ENCODE peak calls at places on chromosomes 3 and 15, in four cellular contexts. U is tibial artery, A is kidney, M is K562. Y is an unnamed sample.

GRCh38 chr15:49421991-49422390 is 1.1 kb upstream of the FGF7 start:
- DNase-seq in U (peak; percentile 69), M (peak; percentile 24), A (peak; percentile 29), Y (peak; percentile 68)

GRCh38 chr3:13890377-13891016 is 10.6 kb upstream of the WNT7A start:
- DNase-seq in M (peak; percentile 70), U (no peak), A (peak; percentile 82), Y (peak; percentile 47)

GRCh38 chr3:50657407-50657806 is 17.3 kb upstream of the DOCK3 start:
- DNase-seq in M (no peak), A (no peak), U (peak; percentile 20), Y (no peak)

GRCh38 chr3:18752273-18752934 is 327.3 kb upstream of the SATB1 start:
- DNase-seq in U (no peak), M (no peak), A (no peak), Y (no peak)

GRCh38 chr3:71328917-71329316 is 254.6 kb downstream of the FOXP1 start:
- DNase-seq in U (no peak), M (no peak), A (no peak), Y (no peak)

GRCh38 chr3:46372492-46373359 is 2.0 kb downstream of the CCR5 start:
- DNase-seq in M (no peak), A (no peak), U (no peak), Y (no peak)

GRCh38 chr3:46846624-46847542 is 16.4 kb downstream of the MYL3 start:
- DNase-seq in A (peak; percentile 71), U (peak; percentile 64), M (no peak), Y (no peak)

GRCh38 chr3:32975891-32976290 is 24.4 kb downstream of the CCR4 start:
- DNase-seq in M (no peak), U (no peak), A (no peak), Y (no peak)

GRCh38 chr3:117246771-117247555 is 537.4 kb downstream of the TUSC7 start:
- DNase-seq in A (no peak), U (no peak), M (no peak), Y (no peak)

GRCh38 chr3:46296826-46297225 is 54.6 kb downstream of the CCR3 start:
- DNase-seq in M (no peak), A (no peak), U (no peak), Y (no peak)

GRCh38 chr3:188830955-188831354 is 340.8 kb upstream of the TPRG1 start:
- DNase-seq in U (no peak), M (no peak), A (no peak), Y (no peak)

GRCh38 chr15:101054116-101054515 is 135.0 kb downstream of the LRRK1 start:
- DNase-seq in U (no peak), M (no peak), A (no peak), Y (no peak)

GRCh38 chr15:45180201-45180600 is 7.6 kb downstream of the SHF start:
- DNase-seq in U (no peak), A (no peak), M (no peak), Y (no peak)

GRCh38 chr3:138833908-138834358 is 795 bp downstream of the PIK3CB start:
- DNase-seq in U (no peak), M (no peak), A (no peak), Y (no peak)

GRCh38 chr3:153166206-153166605 is 4.2 kb downstream of the RAP2B start:
- DNase-seq in U (no peak), M (peak; percentile 36), A (no peak), Y (no peak)

GRCh38 chr3:23036728-23037127 is 166.4 kb upstream of the UBE2E2 start:
- DNase-seq in M (no peak), A (no peak), U (no peak), Y (no peak)

GRCh38 chr3:166283856-166284255 is 446.6 kb upstream of the BCHE start:
- DNase-seq in A (no peak), M (no peak), U (no peak), Y (no peak)

DNA sequence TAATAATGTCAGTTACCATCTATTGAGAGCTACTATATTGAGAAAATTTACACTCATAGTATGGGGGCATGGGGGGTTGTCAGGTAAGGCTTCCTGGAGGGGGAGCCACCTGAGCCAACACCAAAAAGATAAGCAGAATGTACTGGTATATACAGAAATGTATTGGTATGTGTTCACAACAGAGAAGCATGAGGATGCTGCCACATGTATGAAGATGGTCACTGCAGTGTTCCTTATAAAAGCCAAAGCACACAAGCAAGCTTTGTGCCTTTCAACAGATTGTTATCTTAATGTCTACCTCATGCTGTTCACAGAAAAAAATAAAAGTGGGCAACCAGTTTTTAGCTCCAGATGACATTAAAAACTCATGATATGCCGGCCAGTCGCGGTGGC is 149.0 kb downstream of the MAGI1 start:
- DNase-seq in A (no peak), U (no peak), M (no peak), Y (no peak)
- H3K27ac ChIP-seq in A (no peak overlapping the region), U (peak overlapping the region; percentile 68), M (no peak overlapping the region), Y (no peak overlapping the region)

DNA sequence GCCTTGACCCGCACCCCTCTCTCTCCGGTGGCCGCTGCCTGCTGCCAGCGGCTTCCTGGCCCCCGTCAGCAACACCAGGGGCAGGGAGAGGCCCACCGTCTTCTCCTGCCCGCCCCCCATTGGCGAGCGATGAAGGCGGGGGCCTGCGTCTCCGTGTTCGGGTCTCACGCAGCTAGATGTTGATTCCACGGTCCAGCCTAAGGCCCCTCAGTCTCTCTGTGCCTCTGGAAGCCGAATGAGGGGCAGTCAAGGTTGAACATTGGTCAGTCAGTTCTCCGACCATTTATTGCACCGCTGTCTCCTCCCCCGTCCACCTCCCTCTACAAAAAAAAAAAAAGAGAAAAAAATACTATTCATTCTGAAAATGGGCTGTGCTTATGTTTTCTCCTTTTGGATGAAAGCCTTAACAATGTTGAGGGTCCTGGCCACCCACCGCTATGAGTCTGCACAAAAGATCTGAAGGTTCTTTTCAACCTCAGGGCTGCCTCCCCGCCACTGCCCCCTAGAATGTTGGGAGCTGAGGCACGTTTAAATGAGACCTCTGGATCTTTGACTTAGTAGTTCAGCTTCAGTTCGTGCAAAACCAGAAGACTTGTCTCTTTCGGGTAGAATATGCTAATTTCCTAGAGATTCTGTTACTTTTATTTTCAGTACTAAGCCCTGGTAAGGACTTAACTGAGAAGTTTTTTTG is 724 bp downstream of the IREB2 start:
- DNase-seq in M (no peak), A (no peak), U (no peak), Y (no peak)
- H3K27ac ChIP-seq in M (peak overlapping the region; percentile 96), A (peak overlapping the region; percentile 92), U (peak overlapping the region; percentile 95), Y (peak overlapping the region; percentile 95)

GRCh38 chr15:67157779-67158366 is 92.5 kb downstream of the SMAD3 start:
- DNase-seq in U (peak; percentile 25), M (no peak), A (no peak), Y (no peak)
- H3K27ac ChIP-seq in U (no peak overlapping the region), M (no peak overlapping the region), A (no peak overlapping the region), Y (peak overlapping the region; percentile 33)

DNA sequence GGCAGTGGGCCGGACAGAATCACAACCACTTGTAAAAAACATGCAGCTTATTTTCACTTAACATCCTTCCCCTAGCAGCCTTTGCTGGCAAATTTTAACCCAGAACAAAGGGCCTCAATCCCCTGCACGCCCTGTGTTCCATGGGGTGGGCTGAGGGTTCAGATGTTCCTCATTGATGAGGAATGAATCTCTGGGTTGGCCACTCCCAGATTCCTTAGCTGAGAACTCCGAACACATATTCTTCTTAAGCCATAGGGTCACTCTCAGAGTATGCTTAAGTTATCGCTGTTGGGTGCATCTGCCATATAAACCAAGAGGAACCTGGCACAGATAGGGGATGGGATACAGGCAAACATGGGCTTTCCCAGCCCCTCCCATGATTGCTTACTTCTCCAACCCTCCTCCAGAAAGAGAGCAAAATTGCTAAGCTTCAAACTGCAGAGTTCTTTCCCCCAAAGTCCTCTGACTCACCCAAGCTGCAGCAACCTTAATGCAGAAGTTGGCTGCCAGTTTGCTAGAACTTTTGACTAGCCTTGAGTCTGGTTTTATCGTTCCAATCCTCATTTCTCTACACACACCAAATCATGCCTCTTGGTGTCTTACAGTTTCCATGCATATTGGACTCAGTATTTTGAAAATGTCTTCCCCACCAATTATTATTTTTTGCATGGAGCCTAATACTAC is 146.8 kb downstream of the CD47 start:
- DNase-seq in A (no peak), M (no peak), U (no peak), Y (no peak)
- H3K27ac ChIP-seq in A (no peak overlapping the region), M (no peak overlapping the region), U (no peak overlapping the region), Y (no peak overlapping the region)

GRCh38 chr3:16171825-16172224 is 2.7 kb upstream of the GALNT15 start:
- DNase-seq in M (no peak), U (no peak), A (no peak), Y (no peak)

GRCh38 chr3:16176391-16177030 is 2.0 kb downstream of the GALNT15 start:
- DNase-seq in A (no peak), U (no peak), M (no peak), Y (no peak)

GRCh38 chr3:16173696-16174355 is 654 bp upstream of the GALNT15 start:
- DNase-seq in A (no peak), M (no peak), U (no peak), Y (no peak)

GRCh38 chr3:16174976-16175901 is 759 bp downstream of the GALNT15 start:
- DNase-seq in A (no peak), M (no peak), U (no peak), Y (no peak)

DNA sequence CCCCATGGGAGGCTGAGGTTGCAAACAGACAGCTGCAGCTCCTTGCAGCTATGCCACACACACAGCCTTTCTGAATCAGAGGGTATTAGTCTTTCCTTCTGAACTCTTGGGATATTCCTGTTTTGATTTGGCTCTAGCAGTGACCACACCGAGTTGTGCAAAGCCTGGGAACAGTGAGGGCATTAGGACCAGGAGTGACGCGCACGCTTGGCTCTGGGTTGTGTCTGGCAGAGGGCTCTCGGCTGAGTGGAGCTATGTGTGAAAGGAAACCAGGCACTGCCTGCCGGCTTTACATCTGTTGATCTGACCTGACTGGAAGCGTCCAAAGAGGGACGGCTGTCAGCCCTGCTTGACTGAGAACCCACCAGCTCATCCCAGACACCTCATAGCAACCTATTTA is at the start of gene GALNT15:
- DNase-seq in A (peak; percentile 93), U (peak; percentile 97), M (no peak), Y (peak; percentile 86)
- H3K27ac ChIP-seq in A (no peak within 1 kb of the TSS), U (peak within 1 kb of the TSS; percentile 62), M (no peak within 1 kb of the TSS), Y (peak within 1 kb of the TSS; percentile 50)